ENCODE peak calls at places on chromosome 22, in ten cellular contexts. J is pancreas, Z is MM.1S, Q is HCT116, B is OCI-LY7, I is PC-3, R is neural progenitor cell, S is esophagus squamous epithelium, H is right cardiac atrium, W is SJSA1. G is an unnamed sample. For H3K4me1, the result is how much of the 10 kb centered on the place peaks cover.

GRCh38 chr22:44729391-44730012 is 22.9 kb upstream of the ARHGAP8 start:
- DNase-seq in S (no peak), R (no peak), Q (no peak), J (no peak), H (peak), Z (no peak), W (no peak), B (no peak), I (no peak), G (peak)

GRCh38 chr22:31954535-31955326 is 10.4 kb downstream of the YWHAH start:
- DNase-seq in W (no peak), B (no peak), J (no peak), I (no peak), R (no peak), H (peak), Q (no peak), S (no peak), Z (no peak), G (peak)

GRCh38 chr22:39080052-39080762 is 3.1 kb downstream of the APOBEC3G start:
- DNase-seq in H (no peak), Q (no peak), S (no peak), I (no peak), R (no peak), Z (no peak), J (no peak), B (no peak), W (no peak), G (no peak)

GRCh38 chr22:31137721-31138120 is 2.6 kb downstream of the PLA2G3 start:
- DNase-seq in S (no peak), I (no peak), B (no peak), R (no peak), J (no peak), Z (no peak), H (no peak), Q (no peak), W (no peak), G (no peak)

GRCh38 chr22:33326540-33327295 is 268.5 kb upstream of the SYN3 start:
- DNase-seq in J (no peak), R (no peak), Z (no peak), W (no peak), S (no peak), B (peak), Q (no peak), H (no peak), I (no peak), G (no peak)

GRCh38 chr22:48794906-48795305 is 1032.8 kb downstream of the BRD1 start:
- DNase-seq in Q (no peak), J (no peak), R (no peak), H (no peak), S (no peak), W (no peak), B (no peak), I (no peak), Z (no peak), G (no peak)

GRCh38 chr22:17974703-17975372 is 49.5 kb downstream of the MICAL3 start:
- DNase-seq in I (no peak), Z (no peak), R (no peak), W (no peak), H (no peak), Q (no peak), S (no peak), J (no peak), B (no peak), G (no peak)

GRCh38 chr22:50185384-50186087 is at the start of gene TRABD:
- DNase-seq in S (no peak), Q (peak), R (peak), H (peak), B (peak), J (peak), W (peak), I (peak), Z (peak), G (peak)

GRCh38 chr22:38657248-38657909 is 941 bp downstream of the CBY1 start:
- DNase-seq in R (peak), W (no peak), B (peak), Q (no peak), J (peak), H (no peak), S (no peak), I (peak), Z (peak), G (no peak)

GRCh38 chr22:44661659-44662569 is 40.1 kb upstream of the PRR5 start:
- DNase-seq in R (no peak), S (no peak), W (no peak), Q (no peak), Z (no peak), J (no peak), H (peak), I (no peak), B (peak), G (no peak)

GRCh38 chr22:40636380-40637180 is at the start of gene MRTFA:
- DNase-seq in Z (peak), W (peak), J (peak), Q (peak), R (peak), B (peak), H (peak), I (peak), S (peak), G (peak)

GRCh38 chr22:44952863-44953790 is 56.7 kb downstream of the PHF21B start:
- DNase-seq in J (no peak), W (no peak), R (no peak), Z (no peak), Q (no peak), S (no peak), H (no peak), I (no peak), B (peak), G (no peak)

GRCh38 chr22:16387088-16387487 is 205.5 kb downstream of the CCT8L2 start:
- DNase-seq in I (no peak), Q (no peak), R (no peak), S (no peak), B (no peak), J (no peak), Z (no peak), W (no peak), H (no peak), G (no peak)

GRCh38 chr22:50068096-50068495 is 10.0 kb upstream of the TTLL8 start:
- DNase-seq in W (no peak), I (no peak), B (no peak), J (no peak), Q (no peak), S (no peak), Z (no peak), H (no peak), R (no peak), G (no peak)

GRCh38 chr22:34847072-34847471 is 218.9 kb upstream of the ISX start:
- DNase-seq in S (no peak), W (no peak), H (no peak), I (no peak), J (no peak), B (no peak), Z (peak), R (no peak), Q (no peak), G (no peak)

GRCh38 chr22:19576460-19577421 is 52.5 kb upstream of the CLDN5 start:
- DNase-seq in Q (no peak), J (no peak), S (no peak), B (peak), H (peak), R (peak), I (peak), Z (no peak), W (peak), G (peak)

GRCh38 chr22:47449508-47450270 is 687.2 kb downstream of the TBC1D22A start:
- DNase-seq in R (no peak), H (no peak), I (no peak), Z (no peak), W (no peak), Q (no peak), B (no peak), S (no peak), J (no peak), G (no peak)

GRCh38 chr22:39039306-39040126 is 1.1 kb upstream of the APOBEC3F start:
- DNase-seq in H (no peak), Z (no peak), S (no peak), R (no peak), B (no peak), I (no peak), W (no peak), Q (no peak), J (no peak), G (no peak)

GRCh38 chr22:41488596-41489385 is 19.9 kb downstream of the ACO2 start:
- DNase-seq in B (no peak), W (no peak), S (no peak), R (no peak), I (no peak), H (no peak), Q (no peak), J (no peak), Z (no peak), G (no peak)

DNA sequence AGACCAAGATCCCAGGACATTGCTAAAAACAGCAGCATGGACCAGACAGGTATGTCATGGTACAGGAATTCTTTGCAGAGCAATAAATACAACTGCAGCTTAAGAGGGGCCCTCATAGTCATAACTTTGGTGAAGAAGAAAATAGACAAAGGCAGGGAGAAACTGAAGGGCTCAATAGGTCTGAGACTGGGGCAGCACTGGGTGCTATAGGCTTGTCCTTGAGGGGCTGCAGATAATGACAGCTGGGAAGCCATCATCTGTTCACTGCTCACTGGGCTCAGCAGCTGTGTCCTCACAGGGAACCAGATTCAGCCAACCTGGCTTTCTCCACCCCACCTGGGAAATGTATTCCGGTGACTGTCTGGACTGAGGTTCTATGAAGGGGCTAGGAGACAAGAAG is 68.4 kb downstream of the ZNF280B start:
- DNase-seq in J (no peak), W (no peak), H (no peak), Q (no peak), Z (no peak), R (no peak), S (no peak), B (no peak), I (no peak), G (no peak)
- H3K4me1 ChIP-seq in J (under half), W (under half), H (under half), Q (under half), Z (under half), R (under half), S (under half), B (under half), I (under half), G (under half)

GRCh38 chr22:43005106-43005505 is 9.8 kb downstream of the PACSIN2 start:
- DNase-seq in W (no peak), Z (no peak), R (no peak), Q (no peak), H (no peak), B (no peak), S (no peak), J (no peak), I (no peak), G (no peak)
- H3K4me1 ChIP-seq in W (half or more), Z (under half), R (under half), Q (half or more), H (under half), B (under half), S (half or more), J (half or more), I (half or more), G (under half)

GRCh38 chr22:46009730-46010129 is 32.8 kb upstream of the WNT7B start:
- DNase-seq in R (no peak), J (no peak), H (peak), Z (peak), S (no peak), W (no peak), I (no peak), Q (no peak), B (no peak), G (no peak)

GRCh38 chr22:46007848-46008261 is 30.9 kb upstream of the WNT7B start:
- DNase-seq in W (peak), I (no peak), H (peak), Q (no peak), J (no peak), R (no peak), B (no peak), S (no peak), Z (no peak), G (peak)

GRCh38 chr22:46007003-46007847 is 30.3 kb upstream of the WNT7B start:
- DNase-seq in B (no peak), H (peak), I (peak), S (no peak), W (peak), Q (peak), J (no peak), R (no peak), Z (no peak), G (peak)

GRCh38 chr22:46008836-46009596 is 32.1 kb upstream of the WNT7B start:
- DNase-seq in B (no peak), Q (no peak), J (no peak), R (no peak), S (no peak), Z (no peak), I (no peak), H (peak), W (no peak), G (no peak)

GRCh38 chr22:46008291-46008690 is 31.3 kb upstream of the WNT7B start:
- DNase-seq in Q (no peak), J (no peak), I (no peak), B (no peak), H (no peak), R (no peak), Z (no peak), S (no peak), W (no peak), G (no peak)
- H3K4me1 ChIP-seq in Q (under half), J (under half), I (half or more), B (under half), H (under half), R (under half), Z (under half), S (half or more), W (half or more), G (half or more)

GRCh38 chr22:36326178-36327161 is 61.3 kb downstream of the MYH9 start:
- DNase-seq in W (no peak), J (no peak), S (no peak), I (no peak), H (peak), B (no peak), Z (no peak), Q (no peak), R (no peak), G (no peak)
- H3K4me1 ChIP-seq in W (half or more), J (half or more), S (half or more), I (under half), H (half or more), B (under half), Z (under half), Q (under half), R (under half), G (half or more)

GRCh38 chr22:36472689-36473088 is 8.8 kb downstream of the TXN2 start:
- DNase-seq in J (no peak), B (no peak), H (no peak), W (no peak), I (no peak), Q (no peak), R (no peak), S (no peak), Z (no peak), G (no peak)

GRCh38 chr22:36470994-36471331 is 10.5 kb downstream of the TXN2 start:
- DNase-seq in S (no peak), Z (no peak), J (no peak), H (no peak), I (no peak), W (peak), B (no peak), Q (no peak), R (no peak), G (no peak)

GRCh38 chr22:36469094-36469710 is 12.2 kb downstream of the TXN2 start:
- DNase-seq in I (no peak), J (no peak), B (no peak), W (peak), S (no peak), H (no peak), Q (no peak), R (no peak), Z (no peak), G (no peak)

GRCh38 chr22:36471341-36471821 is 10.1 kb downstream of the TXN2 start:
- DNase-seq in J (no peak), S (no peak), H (no peak), W (peak), Q (no peak), R (no peak), I (peak), B (no peak), Z (no peak), G (no peak)

DNA sequence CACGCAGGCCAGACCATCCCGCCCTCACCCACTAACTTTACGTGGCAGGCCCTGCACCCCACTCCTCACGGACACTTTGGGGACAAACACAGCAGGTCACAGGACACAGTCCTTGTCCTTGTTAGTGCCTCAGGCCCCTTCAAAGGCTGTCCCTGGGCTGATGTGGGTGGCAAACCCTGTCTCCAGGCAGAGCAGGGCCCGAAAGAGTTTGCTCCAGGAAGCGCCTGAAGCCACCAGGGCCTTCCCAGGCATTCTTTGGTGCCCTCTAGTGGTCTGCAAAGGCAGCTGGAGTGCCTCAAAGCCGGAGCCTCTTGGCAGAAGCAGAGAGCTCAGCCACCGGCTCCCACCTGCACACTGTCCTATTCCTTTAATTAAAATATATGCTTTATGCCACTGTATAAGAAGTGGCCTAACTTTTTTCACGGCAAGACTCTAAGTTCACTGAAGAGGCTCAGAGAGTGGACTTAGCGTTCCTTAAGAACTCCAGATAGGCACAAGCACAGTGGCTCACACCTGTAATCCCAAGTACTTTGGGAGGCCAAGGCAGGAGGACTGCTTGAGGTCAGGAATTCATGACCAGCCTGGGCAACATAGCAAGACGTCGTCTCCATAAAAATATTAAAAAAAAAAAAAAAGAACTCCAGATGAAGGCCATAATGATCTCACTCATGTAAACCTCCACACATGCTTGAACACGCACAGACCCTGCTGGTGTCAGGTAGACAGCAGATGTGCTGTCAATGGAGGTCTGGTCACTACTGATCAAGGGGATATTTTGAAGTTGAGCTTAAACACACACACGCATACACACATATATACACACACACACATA is 11.1 kb downstream of the TXN2 start:
- DNase-seq in H (peak), J (peak), W (peak), I (peak), Z (peak), Q (peak), R (peak), S (no peak), B (peak), G (peak)
- H3K4me1 ChIP-seq in H (under half), J (under half), W (half or more), I (half or more), Z (under half), Q (under half), R (under half), S (half or more), B (under half), G (half or more)

GRCh38 chr22:23097412-23098229 is 27.3 kb downstream of the GNAZ start:
- DNase-seq in I (no peak), R (no peak), S (no peak), J (no peak), H (no peak), Q (no peak), W (no peak), B (no peak), Z (no peak), G (no peak)

GRCh38 chr22:23100124-23100801 is 29.9 kb downstream of the GNAZ start:
- DNase-seq in I (no peak), B (no peak), W (no peak), J (no peak), H (no peak), R (no peak), Q (no peak), Z (no peak), S (no peak), G (no peak)

GRCh38 chr22:23098718-23099524 is 28.6 kb downstream of the GNAZ start:
- DNase-seq in R (no peak), H (peak), Z (no peak), B (no peak), J (no peak), W (no peak), Q (no peak), I (no peak), S (no peak), G (peak)

GRCh38 chr22:23098230-23098705 is 27.9 kb downstream of the GNAZ start:
- DNase-seq in S (no peak), B (no peak), R (no peak), J (no peak), H (no peak), I (no peak), W (no peak), Z (no peak), Q (no peak), G (no peak)

DNA sequence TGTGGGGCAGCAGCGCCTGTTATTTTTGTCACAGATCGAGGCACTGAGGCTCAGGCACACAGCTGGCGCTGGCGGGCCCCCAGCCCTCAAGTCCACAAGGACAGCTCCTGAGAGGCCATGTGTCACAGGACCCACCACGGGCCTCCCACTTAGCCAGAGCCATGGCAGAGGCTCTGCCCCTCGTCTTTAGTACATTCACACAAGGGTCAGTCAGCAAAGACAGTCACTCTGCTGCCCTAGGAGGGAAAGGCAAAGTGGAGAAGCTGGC is 29.1 kb downstream of the GNAZ start:
- DNase-seq in R (no peak), Z (no peak), Q (no peak), J (no peak), W (no peak), B (no peak), H (no peak), I (no peak), S (no peak), G (no peak)
- H3K4me1 ChIP-seq in R (under half), Z (under half), Q (under half), J (under half), W (under half), B (under half), H (under half), I (under half), S (under half), G (under half)

DNA sequence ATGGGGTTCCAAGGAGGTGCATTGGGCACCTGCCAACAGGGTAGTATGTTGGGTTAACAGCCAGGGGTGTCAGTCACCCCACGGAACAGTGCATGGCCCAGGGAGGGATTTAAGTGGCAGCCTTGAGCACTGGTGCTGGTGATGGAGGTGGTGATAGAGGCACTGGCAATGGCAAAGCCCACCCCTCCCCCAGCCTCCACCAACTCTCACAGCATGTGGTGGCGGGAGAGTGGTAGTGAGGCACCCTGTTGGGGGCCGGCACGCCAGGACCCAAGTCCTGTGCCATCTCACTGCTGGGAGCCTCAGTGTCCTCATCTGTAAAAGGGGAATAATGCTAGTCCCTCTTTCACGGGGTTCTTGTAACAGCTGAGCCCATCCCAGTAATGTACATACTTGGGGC is 81.5 kb downstream of the MPPED1 start:
- DNase-seq in S (no peak), Q (no peak), H (no peak), B (no peak), Z (no peak), W (no peak), J (no peak), I (no peak), R (no peak), G (no peak)
- H3K4me1 ChIP-seq in S (under half), Q (under half), H (under half), B (under half), Z (under half), W (under half), J (under half), I (under half), R (under half), G (under half)

GRCh38 chr22:37625737-37626136 is 13.7 kb upstream of the SH3BP1 start:
- DNase-seq in H (no peak), Q (no peak), Z (no peak), J (no peak), I (no peak), B (no peak), S (no peak), R (no peak), W (no peak), G (no peak)
- H3K4me1 ChIP-seq in H (under half), Q (under half), Z (under half), J (under half), I (under half), B (under half), S (half or more), R (under half), W (under half), G (under half)

GRCh38 chr22:25362215-25362882 is 142.9 kb downstream of the CRYBB2 start:
- DNase-seq in B (peak), S (no peak), W (peak), I (peak), Q (peak), R (peak), H (peak), J (peak), Z (peak), G (peak)
- H3K4me1 ChIP-seq in B (under half), S (under half), W (under half), I (under half), Q (under half), R (under half), H (under half), J (under half), Z (under half), G (under half)

G was measured in heart right ventricle.